ENCODE peak calls at places on chromosomes 2 and 18, in four cellular contexts. Y is RWPE1, H is choroid plexus epithelial cell, N is prostate gland. K is an unnamed sample.
A peak's percentile ranks its signal among the peaks of the same experiment; 100 is the strongest.

GRCh38 chr18:62651276-62652031 is 63.9 kb upstream of the PHLPP1 start:
- DNase-seq in Y (no peak), H (no peak), N (no peak), K (no peak)

GRCh38 chr2:29295843-29296242 is 180.6 kb downstream of the CLIP4 start:
- DNase-seq in Y (peak; percentile 22), H (peak; percentile 60), N (no peak), K (no peak)

GRCh38 chr2:212595036-212595654 is 56.5 kb upstream of the ERBB4 start:
- DNase-seq in Y (peak; percentile 33), H (peak; percentile 56), N (no peak), K (no peak)

GRCh38 chr2:191166111-191166755 is 15.4 kb upstream of the STAT4 start:
- DNase-seq in Y (peak; percentile 50), H (peak; percentile 83), N (peak; percentile 23), K (no peak)

GRCh38 chr2:54673501-54673998 is 49.9 kb upstream of the EML6 start:
- DNase-seq in Y (peak; percentile 62), H (no peak), N (peak; percentile 77), K (no peak)

GRCh38 chr2:3706892-3707291 is 3.5 kb downstream of the DCDC2C start:
- DNase-seq in Y (no peak), H (no peak), N (no peak), K (no peak)

GRCh38 chr2:144718376-144718775 is 198.5 kb upstream of the ZEB2 start:
- DNase-seq in Y (no peak), H (no peak), N (no peak), K (no peak)

GRCh38 chr18:8379187-8379941 is 229.9 kb upstream of the RAB12 start:
- DNase-seq in Y (no peak), H (no peak), N (no peak), K (no peak)

GRCh38 chr2:45011621-45012602 is 2.7 kb upstream of the SIX2 start:
- DNase-seq in Y (no peak), H (peak; percentile 31), N (no peak), K (no peak)

GRCh38 chr2:172962824-172963223 is 112.8 kb upstream of the MAP3K20 start:
- DNase-seq in Y (no peak), H (peak; percentile 63), N (no peak), K (peak; percentile 72)

GRCh38 chr2:127239395-127239794 is 19.3 kb upstream of the CYP27C1 start:
- DNase-seq in Y (no peak), H (no peak), N (no peak), K (no peak)

GRCh38 chr2:8679567-8679826 is 2.4 kb upstream of the ID2 start:
- DNase-seq in Y (no peak), H (no peak), N (no peak), K (no peak)

GRCh38 chr2:71932780-71933466 is 214.7 kb downstream of the CYP26B1 start:
- DNase-seq in Y (no peak), H (no peak), N (no peak), K (no peak)

GRCh38 chr2:237451582-237452469 is 35.2 kb upstream of the MLPH start:
- DNase-seq in Y (no peak), H (peak; percentile 57), N (no peak), K (no peak)

GRCh38 chr2:179636100-179636980 is 225.1 kb downstream of the ZNF385B start:
- DNase-seq in Y (no peak), H (no peak), N (no peak), K (no peak)

GRCh38 chr2:109368798-109369197 is 239.8 kb downstream of the SH3RF3 start:
- DNase-seq in Y (no peak), H (no peak), N (no peak), K (no peak)

GRCh38 chr2:39606585-39606984 is 59.1 kb upstream of the TMEM178A start:
- DNase-seq in Y (no peak), H (peak; percentile 84), N (no peak), K (no peak)

GRCh38 chr2:68653538-68653982 is 10.2 kb downstream of the PROKR1 start:
- DNase-seq in Y (peak; percentile 17), H (peak; percentile 75), N (peak; percentile 43), K (no peak)

GRCh38 chr2:63871864-63872263 is 30.2 kb downstream of the UGP2 start:
- DNase-seq in Y (no peak), H (peak; percentile 61), N (no peak), K (no peak)

GRCh38 chr2:73281244-73281643 is 3.0 kb downstream of the FBXO41 start:
- DNase-seq in Y (no peak), H (no peak), N (no peak), K (no peak)

GRCh38 chr2:73284296-73285161 is at the start of gene FBXO41:
- DNase-seq in Y (no peak), H (peak; percentile 25), N (peak; percentile 18), K (no peak)

GRCh38 chr2:73283545-73284295 is 558 bp downstream of the FBXO41 start:
- DNase-seq in Y (no peak), H (no peak), N (no peak), K (no peak)

GRCh38 chr2:73285162-73285739 is 973 bp upstream of the FBXO41 start:
- DNase-seq in Y (no peak), H (no peak), N (no peak), K (peak; percentile 60)

DNA sequence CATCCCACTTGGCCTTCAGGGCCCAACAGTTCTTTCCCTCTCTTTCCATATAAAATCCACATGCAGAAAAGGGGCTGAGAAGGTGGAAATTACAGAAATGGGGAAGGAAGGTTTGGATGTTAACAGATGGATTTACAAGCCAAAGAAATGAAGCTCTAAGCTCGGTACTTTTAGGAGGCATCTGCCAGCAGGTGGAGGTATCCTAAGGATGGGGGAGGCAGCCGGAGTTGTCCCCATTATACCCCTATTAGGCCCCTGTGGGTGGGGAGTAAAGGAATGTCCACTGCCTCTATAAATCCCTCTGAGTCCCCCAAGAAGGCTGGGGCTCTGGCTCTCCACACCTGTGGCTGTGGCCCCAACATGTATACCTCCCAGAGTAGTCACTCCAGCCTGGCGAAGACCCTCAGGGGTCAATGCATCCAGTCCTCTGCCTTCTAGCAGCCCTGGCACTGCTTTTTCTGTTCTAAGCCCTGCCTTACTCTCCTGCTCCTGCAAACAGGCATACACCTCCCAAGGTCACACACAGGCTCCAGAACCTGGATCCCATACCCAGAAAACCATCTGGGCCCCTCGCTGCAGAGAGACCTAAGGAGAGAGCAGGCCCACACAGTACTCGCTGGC is 1.2 kb downstream of the FBXO41 start:
- DNase-seq in Y (no peak), H (no peak), N (no peak), K (no peak)
- TF ChIP-seq CTCF in Y (no peak), H (no peak), N (no peak), K (no peak)

GRCh38 chr18:64119916-64120315 is 29.0 kb downstream of the LINC00305 start:
- DNase-seq in Y (no peak), H (peak; percentile 67), N (no peak), K (no peak)
- TF ChIP-seq CTCF in Y (peak; percentile 7), H (peak; percentile 38), N (no peak), K (no peak)

DNA sequence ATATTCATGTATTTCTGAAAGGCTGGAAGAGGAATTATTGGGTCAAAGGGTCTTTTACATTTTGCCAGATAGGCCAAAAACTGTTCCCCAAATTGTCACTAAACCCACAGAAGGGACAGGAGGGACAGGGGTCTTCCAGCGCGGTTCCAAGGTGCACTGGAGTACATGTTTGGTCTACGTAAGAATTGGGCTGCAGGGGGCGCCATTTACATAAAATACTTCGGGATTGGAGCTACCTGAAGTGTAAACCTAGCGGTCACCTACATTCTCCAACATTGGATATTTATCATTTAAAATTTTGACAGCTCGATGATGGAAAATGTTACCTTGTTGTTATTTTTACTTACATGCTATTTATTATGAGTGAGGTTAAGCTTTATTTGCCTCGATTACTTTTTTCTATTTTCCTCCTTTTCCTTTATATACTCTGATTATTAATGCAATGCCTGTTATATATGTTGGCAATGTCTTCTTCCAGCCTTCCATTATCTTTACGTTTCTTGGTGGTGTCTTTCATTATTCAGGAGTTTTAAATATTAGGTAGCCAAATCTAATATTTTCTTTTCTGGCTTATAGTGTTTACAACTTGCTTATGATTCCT is 43.0 kb upstream of the RAB6C start:
- DNase-seq in Y (peak; percentile 39), H (no peak), N (peak; percentile 60), K (no peak)
- TF ChIP-seq CTCF in Y (peak; percentile 46), H (no peak), N (peak; percentile 60), K (no peak)

GRCh38 chr2:199940373-199940772 is 14.9 kb downstream of the TYW5 start:
- DNase-seq in Y (no peak), H (peak; percentile 55), N (no peak), K (no peak)
- TF ChIP-seq CTCF in Y (no peak), H (peak; percentile 38), N (no peak), K (peak; percentile 23)